ENCODE peak calls at places on chromosomes 3 and 15, in five cellular contexts. P, A, L, W and C are unnamed samples.

GRCh38 chr3:32246079-32246675 is 7.7 kb downstream of the CMTM8 start:
- DNase-seq in P (no peak), A (peak; percentile 15), L (no peak), W (no peak), C (no peak)

GRCh38 chr3:135103913-135104312 is 308.9 kb downstream of the EPHB1 start:
- DNase-seq in P (no peak), A (no peak), L (no peak), W (no peak), C (no peak)

GRCh38 chr3:34725774-34726173 is 913.6 kb upstream of the ARPP21 start:
- DNase-seq in P (no peak), A (no peak), L (no peak), W (no peak), C (no peak)

GRCh38 chr3:159604151-159604581 is 384.5 kb upstream of the IL12A start:
- DNase-seq in P (no peak), A (peak; percentile 39), L (peak; percentile 47), W (no peak), C (no peak)

GRCh38 chr3:62237296-62237948 is 135.9 kb downstream of the FEZF2 start:
- DNase-seq in P (no peak), A (no peak), L (no peak), W (no peak), C (no peak)

GRCh38 chr15:90883971-90884718 is at the start of gene FES:
- DNase-seq in P (no peak), A (peak; percentile 60), L (peak; percentile 89), W (no peak), C (no peak)

GRCh38 chr3:159988617-159989251 is at the start of gene IL12A:
- DNase-seq in P (peak; percentile 79), A (peak; percentile 75), L (peak; percentile 88), W (peak; percentile 76), C (peak; percentile 60)

GRCh38 chr15:61327019-61327631 is 98.0 kb upstream of the RORA start:
- DNase-seq in P (no peak), A (peak; percentile 1), L (no peak), W (no peak), C (no peak)

GRCh38 chr3:141754032-141754431 is 9.2 kb upstream of the GRK7 start:
- DNase-seq in P (no peak), A (no peak), L (no peak), W (no peak), C (no peak)

GRCh38 chr3:176970770-176971169 is 226.5 kb downstream of the TBL1XR1 start:
- DNase-seq in P (no peak), A (no peak), L (no peak), W (no peak), C (no peak)

GRCh38 chr3:156837130-156837529 is 11.0 kb downstream of the LEKR1 start:
- DNase-seq in P (no peak), A (no peak), L (no peak), W (peak; percentile 40), C (no peak)

GRCh38 chr3:160450846-160451245 is 1.3 kb upstream of the TRIM59 start:
- DNase-seq in P (no peak), A (peak; percentile 67), L (no peak), W (peak; percentile 28), C (no peak)

GRCh38 chr3:189851682-189852081 is 220.5 kb downstream of the TP63 start:
- DNase-seq in P (no peak), A (no peak), L (no peak), W (no peak), C (no peak)

GRCh38 chr3:194328080-194328571 is 23.0 kb downstream of the CPN2 start:
- DNase-seq in P (peak; percentile 45), A (peak; percentile 64), L (no peak), W (peak; percentile 47), C (no peak)

GRCh38 chr3:109018828-109019227 is 65.1 kb upstream of the GUCA1C start:
- DNase-seq in P (no peak), A (no peak), L (no peak), W (peak; percentile 7), C (no peak)

GRCh38 chr15:34584321-34584668 is 844 bp upstream of the GOLGA8B start:
- DNase-seq in P (no peak), A (no peak), L (no peak), W (no peak), C (no peak)

GRCh38 chr15:78149805-78150751 is 916 bp downstream of the IDH3A start:
- DNase-seq in P (no peak), A (peak; percentile 11), L (no peak), W (peak; percentile 21), C (no peak)

GRCh38 chr3:64445318-64446300 is 220.3 kb upstream of the PRICKLE2 start:
- DNase-seq in P (no peak), A (peak; percentile 42), L (peak; percentile 75), W (no peak), C (no peak)

GRCh38 chr15:25238716-25239470 is 199.9 kb downstream of the UBE3A start:
- DNase-seq in P (no peak), A (no peak), L (peak; percentile 34), W (no peak), C (no peak)

GRCh38 chr3:38805765-38806386 is 10.1 kb downstream of the SCN10A start:
- DNase-seq in P (peak; percentile 16), A (peak; percentile 79), L (no peak), W (peak; percentile 87), C (no peak)

GRCh38 chr3:10387881-10388621 is 67.1 kb upstream of the SEC13 start:
- DNase-seq in P (no peak), A (peak; percentile 36), L (no peak), W (no peak), C (no peak)

GRCh38 chr15:58466566-58466965 is 34.8 kb downstream of the LIPC start:
- DNase-seq in P (no peak), A (no peak), L (no peak), W (no peak), C (no peak)

GRCh38 chr3:32852146-32852545 is 34.3 kb downstream of the TRIM71 start:
- DNase-seq in P (no peak), A (no peak), L (no peak), W (no peak), C (no peak)

GRCh38 chr15:63023351-63023945 is 19.1 kb upstream of the TPM1 start:
- DNase-seq in P (no peak), A (peak; percentile 72), L (no peak), W (no peak), C (no peak)
- H3K27ac ChIP-seq in P (no peak overlapping the region), A (peak overlapping the region; percentile 36), L (no peak overlapping the region), W (no peak overlapping the region), C (no peak overlapping the region)

GRCh38 chr3:8942746-8943488 is 20.4 kb downstream of the RAD18 start:
- DNase-seq in P (no peak), A (no peak), L (no peak), W (no peak), C (no peak)
- H3K27ac ChIP-seq in P (no peak overlapping the region), A (no peak overlapping the region), L (no peak overlapping the region), W (no peak overlapping the region), C (no peak overlapping the region)

DNA sequence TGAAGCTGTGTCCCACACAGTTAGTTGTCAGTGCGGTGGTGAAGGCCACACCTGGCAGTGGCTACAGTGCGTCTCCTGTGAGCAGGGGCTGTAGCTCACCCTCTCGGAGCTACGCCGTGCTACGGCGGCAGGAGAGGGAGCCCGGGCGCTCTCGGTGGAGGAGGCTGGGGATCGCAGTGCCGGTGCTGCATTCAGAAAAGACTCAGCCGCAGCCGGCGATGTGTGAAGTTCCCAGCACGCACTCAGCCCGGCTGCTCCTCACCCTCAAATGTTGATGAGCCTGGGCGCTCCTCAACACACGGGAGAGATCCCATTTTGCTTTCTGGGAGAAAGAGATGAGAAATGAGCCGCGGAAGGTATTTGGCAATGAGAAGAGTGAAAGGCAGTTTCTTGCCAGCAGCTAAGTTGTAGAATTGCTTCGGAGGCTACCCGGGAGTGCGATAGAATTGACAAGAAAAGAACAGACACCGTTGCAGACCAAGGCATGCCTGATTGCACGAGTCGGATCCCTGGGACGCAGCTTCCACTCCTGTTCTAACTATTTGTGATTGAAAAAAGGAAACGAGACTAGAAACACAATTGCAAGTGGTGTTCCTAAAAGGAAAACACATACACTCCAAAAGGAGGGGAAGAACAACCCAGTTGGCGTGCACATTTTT is at the start of gene UNC13C:
- DNase-seq in P (no peak), A (peak; percentile 22), L (peak; percentile 46), W (no peak), C (peak; percentile 34)
- H3K27ac ChIP-seq in P (no peak within 1 kb of the TSS), A (no peak within 1 kb of the TSS), L (no peak within 1 kb of the TSS), W (no peak within 1 kb of the TSS), C (no peak within 1 kb of the TSS)

DNA sequence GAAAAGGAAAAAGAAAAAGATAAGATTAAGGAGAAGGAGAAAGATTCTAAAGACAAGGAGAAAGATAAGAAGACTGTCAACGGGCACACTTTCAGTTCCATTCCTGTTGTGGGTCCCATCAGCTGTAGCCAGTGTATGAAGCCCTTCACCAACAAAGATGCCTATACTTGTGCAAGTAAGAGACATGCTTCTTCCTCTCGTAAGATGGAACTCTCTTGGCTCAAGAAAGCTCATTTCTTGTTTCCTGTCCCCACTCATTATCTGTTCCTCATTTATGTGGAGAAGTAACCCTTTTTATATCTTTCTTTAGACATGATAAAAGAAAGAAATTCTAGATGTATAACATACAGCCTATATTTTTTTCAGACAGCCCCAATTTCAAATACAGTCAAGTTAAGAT is 101.4 kb downstream of the KLHL25 start:
- DNase-seq in P (no peak), A (no peak), L (no peak), W (no peak), C (no peak)
- H3K27ac ChIP-seq in P (peak overlapping the region; percentile 83), A (no peak overlapping the region), L (peak overlapping the region; percentile 37), W (no peak overlapping the region), C (no peak overlapping the region)

GRCh38 chr15:41848595-41848994 is 9.9 kb downstream of the PLA2G4B start:
- DNase-seq in P (no peak), A (peak; percentile 12), L (no peak), W (peak; percentile 34), C (no peak)
- H3K27ac ChIP-seq in P (no peak overlapping the region), A (no peak overlapping the region), L (no peak overlapping the region), W (no peak overlapping the region), C (no peak overlapping the region)